ENCODE peak calls at places on chromosomes 2 and 18, in four cellular contexts. One of them, this sample, is unnamed.

GRCh38 chr2:23563673-23564617 is 179.0 kb downstream of the KLHL29 start:
- DNase-seq in H9: peak
- DNase-seq in thoracic aorta: no peak
- DNase-seq in Calu3: peak
- DNase-seq in this sample: peak

GRCh38 chr2:127675335-127676261 is at the start of gene LIMS2:
- DNase-seq in Calu3: peak
- DNase-seq in thoracic aorta: no peak
- DNase-seq in H9: peak
- DNase-seq in this sample: no peak

GRCh38 chr2:241540766-241541561 is 17.6 kb upstream of the BOK start:
- DNase-seq in H9: peak
- DNase-seq in Calu3: peak
- DNase-seq in thoracic aorta: no peak
- DNase-seq in this sample: peak

GRCh38 chr2:133424876-133425275 is 143.4 kb downstream of the NCKAP5 start:
- DNase-seq in Calu3: peak
- DNase-seq in H9: no peak
- DNase-seq in thoracic aorta: no peak
- DNase-seq in this sample: no peak

GRCh38 chr2:96869824-96870630 is at the start of gene SEMA4C:
- DNase-seq in Calu3: peak
- DNase-seq in thoracic aorta: no peak
- DNase-seq in H9: no peak
- DNase-seq in this sample: peak

GRCh38 chr2:215946581-215946980 is 66.8 kb downstream of the MREG start:
- DNase-seq in Calu3: no peak
- DNase-seq in thoracic aorta: no peak
- DNase-seq in H9: no peak
- DNase-seq in this sample: no peak

GRCh38 chr2:101517753-101518152 is 42.8 kb upstream of the RFX8 start:
- DNase-seq in Calu3: no peak
- DNase-seq in thoracic aorta: no peak
- DNase-seq in H9: no peak
- DNase-seq in this sample: no peak

GRCh38 chr2:108616731-108617161 is 82.5 kb downstream of the LIMS1 start:
- DNase-seq in H9: no peak
- DNase-seq in Calu3: peak
- DNase-seq in thoracic aorta: no peak
- DNase-seq in this sample: no peak

GRCh38 chr2:232480201-232481190 is 7.1 kb downstream of the ECEL1 start:
- DNase-seq in Calu3: no peak
- DNase-seq in thoracic aorta: no peak
- DNase-seq in H9: peak
- DNase-seq in this sample: peak

GRCh38 chr2:136344339-136344738 is 226.4 kb upstream of the CXCR4 start:
- DNase-seq in H9: no peak
- DNase-seq in Calu3: no peak
- DNase-seq in thoracic aorta: no peak
- DNase-seq in this sample: no peak

GRCh38 chr2:108928660-108929377 is 60.2 kb downstream of the EDAR start:
- DNase-seq in Calu3: no peak
- DNase-seq in thoracic aorta: no peak
- DNase-seq in H9: no peak
- DNase-seq in this sample: peak

GRCh38 chr2:234444888-234445287 is 52.0 kb downstream of the ARL4C start:
- DNase-seq in H9: no peak
- DNase-seq in Calu3: no peak
- DNase-seq in thoracic aorta: no peak
- DNase-seq in this sample: no peak

GRCh38 chr2:172614932-172615331 is 59.0 kb downstream of the PDK1 start:
- DNase-seq in H9: no peak
- DNase-seq in thoracic aorta: no peak
- DNase-seq in Calu3: no peak
- DNase-seq in this sample: no peak

GRCh38 chr2:172615862-172616261 is 60.0 kb downstream of the PDK1 start:
- DNase-seq in thoracic aorta: no peak
- DNase-seq in H9: no peak
- DNase-seq in Calu3: no peak
- DNase-seq in this sample: no peak

GRCh38 chr2:172617115-172617514 is 61.2 kb downstream of the PDK1 start:
- DNase-seq in Calu3: no peak
- DNase-seq in thoracic aorta: no peak
- DNase-seq in H9: no peak
- DNase-seq in this sample: no peak

GRCh38 chr2:172613035-172613434 is 57.1 kb downstream of the PDK1 start:
- DNase-seq in H9: peak
- DNase-seq in Calu3: no peak
- DNase-seq in thoracic aorta: no peak
- DNase-seq in this sample: no peak

DNA sequence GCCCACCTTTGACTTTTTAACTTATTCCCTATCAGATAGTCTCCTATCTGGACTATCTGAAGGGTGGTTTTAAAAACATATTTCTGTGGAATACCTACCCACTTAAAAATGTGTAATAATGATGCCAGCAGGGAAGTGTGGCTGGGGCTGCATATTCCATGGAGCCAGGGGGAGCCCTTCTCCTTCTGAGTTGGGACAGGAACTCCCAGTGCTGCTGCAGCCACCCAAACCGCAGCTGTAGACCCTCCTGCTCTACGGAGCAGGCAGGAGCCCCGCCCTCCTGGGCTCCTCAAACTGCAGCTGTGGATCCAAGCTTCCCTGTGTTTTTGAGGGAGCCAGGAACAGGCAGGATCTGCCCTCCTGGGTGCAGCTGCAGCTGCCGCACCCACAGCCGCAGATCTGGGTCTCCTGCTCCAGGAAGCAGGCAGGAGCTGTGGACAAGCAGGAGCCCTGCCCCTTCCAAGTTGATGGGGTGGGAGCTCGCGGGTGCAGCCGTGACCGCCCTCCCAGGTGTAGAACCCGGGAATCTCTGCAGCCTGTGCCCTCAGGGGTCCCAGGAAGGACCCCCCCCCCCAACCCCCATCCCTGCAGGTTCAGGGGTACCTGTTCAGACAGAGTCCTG is 57.8 kb downstream of the PDK1 start:
- DNase-seq in H9: peak
- DNase-seq in Calu3: no peak
- DNase-seq in thoracic aorta: no peak
- DNase-seq in this sample: no peak
- TF ChIP-seq CTCF in H9: peak
- TF ChIP-seq CTCF in Calu3: no peak
- TF ChIP-seq CTCF in thoracic aorta: no peak
- TF ChIP-seq CTCF in this sample: no peak

GRCh38 chr2:15884790-15885189 is 55.6 kb upstream of the MYCN start:
- DNase-seq in H9: no peak
- DNase-seq in thoracic aorta: no peak
- DNase-seq in Calu3: no peak
- DNase-seq in this sample: no peak

GRCh38 chr2:15881120-15881433 is 59.3 kb upstream of the MYCN start:
- DNase-seq in Calu3: no peak
- DNase-seq in thoracic aorta: no peak
- DNase-seq in H9: no peak
- DNase-seq in this sample: no peak

GRCh38 chr2:15883684-15884083 is 56.7 kb upstream of the MYCN start:
- DNase-seq in thoracic aorta: no peak
- DNase-seq in H9: no peak
- DNase-seq in Calu3: no peak
- DNase-seq in this sample: no peak

GRCh38 chr2:15880226-15881119 is 59.9 kb upstream of the MYCN start:
- DNase-seq in Calu3: no peak
- DNase-seq in thoracic aorta: no peak
- DNase-seq in H9: no peak
- DNase-seq in this sample: no peak

GRCh38 chr2:15882761-15883497 is 57.4 kb upstream of the MYCN start:
- DNase-seq in thoracic aorta: no peak
- DNase-seq in Calu3: no peak
- DNase-seq in H9: no peak
- DNase-seq in this sample: no peak
- TF ChIP-seq CTCF in thoracic aorta: no peak
- TF ChIP-seq CTCF in Calu3: no peak
- TF ChIP-seq CTCF in H9: no peak
- TF ChIP-seq CTCF in this sample: no peak

DNA sequence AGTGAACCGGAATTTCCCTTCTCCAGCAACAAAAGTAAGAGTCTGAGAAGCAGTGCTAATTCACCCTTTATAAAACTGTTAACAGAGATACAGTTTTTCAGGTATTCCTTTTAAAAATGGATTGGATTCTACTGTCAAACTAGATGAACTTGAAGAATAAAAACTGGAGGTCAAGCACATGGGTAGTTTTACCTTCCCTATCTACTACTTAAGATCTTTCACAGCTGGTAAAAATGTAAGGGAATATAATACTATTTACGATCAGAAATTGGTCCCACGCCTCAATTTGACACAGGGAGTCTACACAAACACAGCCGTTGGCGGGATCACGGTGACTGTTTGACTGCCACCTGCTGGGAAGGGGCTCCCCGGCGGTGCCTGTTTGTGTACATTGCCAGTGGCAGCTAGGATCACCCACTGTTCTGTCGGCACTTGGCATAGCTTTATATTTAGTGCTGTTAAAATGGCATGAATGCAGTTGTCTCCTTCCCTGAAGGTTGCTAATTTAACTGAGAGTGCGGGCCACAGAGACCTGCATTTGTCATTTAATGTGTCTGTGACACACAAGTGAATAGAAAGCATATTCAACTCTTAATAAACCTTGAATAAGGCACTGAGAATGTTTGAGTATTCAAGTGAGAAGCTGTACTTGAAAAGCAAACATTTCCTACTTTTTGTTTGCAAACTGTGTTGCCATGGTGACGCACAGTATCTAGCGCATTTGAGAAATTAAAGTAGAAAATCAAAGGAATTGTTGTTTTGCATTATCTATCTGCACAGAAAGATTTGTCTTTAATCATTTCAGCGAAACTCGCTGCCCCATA is 59.6 kb downstream of the ABCG8 start:
- DNase-seq in Calu3: no peak
- DNase-seq in H9: no peak
- DNase-seq in thoracic aorta: no peak
- DNase-seq in this sample: peak
- TF ChIP-seq CTCF in Calu3: no peak
- TF ChIP-seq CTCF in H9: no peak
- TF ChIP-seq CTCF in thoracic aorta: no peak
- TF ChIP-seq CTCF in this sample: peak

DNA sequence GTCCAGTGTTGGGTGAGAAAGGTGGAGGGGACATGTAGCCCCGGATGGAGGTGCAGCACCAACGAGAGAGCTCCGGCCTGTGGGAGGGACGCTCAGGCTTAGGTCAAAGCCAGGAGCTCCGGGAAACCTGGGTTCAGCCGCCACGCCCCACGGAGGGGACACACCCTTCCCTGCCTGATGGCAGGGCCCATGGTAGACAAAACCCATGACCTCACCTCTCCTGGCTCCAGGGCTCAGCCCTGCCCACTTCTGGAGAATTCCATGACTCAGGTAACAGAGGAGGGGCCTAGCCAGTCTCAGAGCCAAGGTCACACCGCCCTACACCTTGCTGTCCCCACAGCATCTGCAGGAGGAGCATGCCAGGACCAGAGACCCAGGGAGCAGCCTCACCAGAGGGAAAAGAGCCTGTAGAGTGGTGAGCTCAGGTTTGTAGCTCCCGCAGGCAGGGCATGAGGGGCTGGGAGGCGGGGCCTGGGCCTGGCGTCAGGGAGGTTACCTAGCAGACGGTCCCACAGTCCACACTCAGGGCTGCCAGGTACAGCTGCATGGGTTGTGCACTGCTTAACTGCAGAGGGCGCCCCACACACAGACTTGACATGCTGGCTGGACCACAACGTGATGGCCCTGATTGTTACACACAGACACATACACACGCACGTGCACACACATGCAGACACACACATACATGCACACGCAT is 70.8 kb upstream of the SMAD7 start:
- DNase-seq in thoracic aorta: no peak
- DNase-seq in H9: peak
- DNase-seq in Calu3: peak
- DNase-seq in this sample: peak
- TF ChIP-seq CTCF in thoracic aorta: peak
- TF ChIP-seq CTCF in H9: peak
- TF ChIP-seq CTCF in Calu3: peak
- TF ChIP-seq CTCF in this sample: peak

GRCh38 chr2:210663574-210663973 is 107.2 kb downstream of the CPS1 start:
- DNase-seq in Calu3: peak
- DNase-seq in H9: no peak
- DNase-seq in thoracic aorta: no peak
- DNase-seq in this sample: no peak
- TF ChIP-seq CTCF in Calu3: peak
- TF ChIP-seq CTCF in H9: peak
- TF ChIP-seq CTCF in thoracic aorta: no peak
- TF ChIP-seq CTCF in this sample: no peak

This sample was measured in pancreas.